ENCODE peak calls at places on chromosomes 3 and 15, in four cellular contexts. Q, A, S and P are unnamed samples. For H3K27me3 and H3K4me1, the result is how much of the 10 kb centered on the place peaks cover.

GRCh38 chr3:30174357-30174756 is 432.0 kb upstream of the TGFBR2 start:
- DNase-seq in Q (no peak), A (no peak), S (no peak), P (no peak)

GRCh38 chr3:149566296-149566945 is 91.4 kb downstream of the WWTR1 start:
- DNase-seq in Q (no peak), A (no peak), S (no peak), P (peak)

GRCh38 chr15:23857028-23857641 is 170.0 kb upstream of the NDN start:
- DNase-seq in Q (no peak), A (peak), S (peak), P (peak)

GRCh38 chr3:134646086-134646485 is 4.7 kb downstream of the KY start:
- DNase-seq in Q (no peak), A (no peak), S (no peak), P (no peak)

GRCh38 chr3:125140011-125140813 is 72.3 kb downstream of the SLC12A8 start:
- DNase-seq in Q (no peak), A (no peak), S (no peak), P (peak)

GRCh38 chr3:194218646-194219453 is 82.9 kb downstream of the HES1 start:
- DNase-seq in Q (no peak), A (no peak), S (no peak), P (no peak)

GRCh38 chr15:72521682-72522081 is 47.6 kb downstream of the ARIH1 start:
- DNase-seq in Q (no peak), A (no peak), S (peak), P (no peak)

GRCh38 chr3:141737828-141738635 is at the start of gene RNF7:
- DNase-seq in Q (peak), A (peak), S (peak), P (peak)

GRCh38 chr15:71259866-71260265 is 144.6 kb downstream of the THSD4 start:
- DNase-seq in Q (no peak), A (no peak), S (no peak), P (no peak)

GRCh38 chr3:99479768-99480167 is 158.6 kb upstream of the COL8A1 start:
- DNase-seq in Q (no peak), A (no peak), S (no peak), P (no peak)

GRCh38 chr3:13876451-13876850 is 3.4 kb downstream of the WNT7A start:
- DNase-seq in Q (no peak), A (no peak), S (no peak), P (no peak)

GRCh38 chr3:119541547-119541946 is 17.9 kb downstream of the CD80 start:
- DNase-seq in Q (no peak), A (no peak), S (no peak), P (no peak)

GRCh38 chr15:84749111-84749991 is 959 bp downstream of the ZNF592 start:
- DNase-seq in Q (no peak), A (peak), S (peak), P (peak)

GRCh38 chr15:67303490-67304363 is 49.1 kb downstream of the IQCH start:
- DNase-seq in Q (no peak), A (no peak), S (peak), P (peak)

DNA sequence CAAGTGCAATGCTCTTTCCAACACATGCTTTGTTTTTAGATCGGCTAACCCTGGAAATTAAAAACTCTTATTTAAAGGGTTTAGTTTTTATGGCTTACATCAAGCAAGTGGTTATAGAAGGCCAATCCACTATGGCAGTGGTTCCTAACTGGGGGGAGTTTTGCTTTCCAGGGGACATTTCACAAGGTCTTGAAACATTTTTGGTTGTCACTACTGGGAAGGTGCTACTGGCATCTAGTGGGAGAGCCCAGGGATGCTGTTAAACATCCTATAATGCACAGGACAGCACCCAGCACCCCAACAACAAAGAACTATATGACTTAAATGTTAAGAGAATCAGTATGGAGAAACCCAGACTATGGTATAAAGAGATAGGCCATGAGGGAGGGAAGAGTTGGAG is 439.0 kb downstream of the NTRK3 start:
- DNase-seq in Q (no peak), A (no peak), S (no peak), P (peak)
- H3K27me3 ChIP-seq in Q (under half), A (under half), S (under half), P (under half)

DNA sequence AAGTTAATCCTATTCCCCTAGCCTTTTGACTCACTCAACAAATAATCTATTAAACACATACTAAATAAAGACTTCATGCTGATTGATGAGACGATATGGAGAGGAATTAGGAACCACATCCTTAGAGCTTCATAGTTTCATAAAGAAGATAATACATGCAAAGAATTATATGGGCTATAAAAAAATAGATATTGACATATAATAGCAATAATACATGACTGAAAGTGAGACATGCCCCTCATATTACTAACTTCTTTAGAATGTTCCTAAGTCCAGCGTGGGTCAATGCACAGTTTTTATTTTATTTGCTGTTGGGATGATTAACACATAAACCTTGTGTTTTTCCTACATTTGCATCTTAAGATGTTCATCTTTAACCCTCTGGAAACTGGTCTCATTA is 32.2 kb downstream of the SUCNR1 start:
- DNase-seq in Q (no peak), A (no peak), S (no peak), P (no peak)
- H3K4me1 ChIP-seq in Q (under half), A (under half), S (under half), P (under half)

DNA sequence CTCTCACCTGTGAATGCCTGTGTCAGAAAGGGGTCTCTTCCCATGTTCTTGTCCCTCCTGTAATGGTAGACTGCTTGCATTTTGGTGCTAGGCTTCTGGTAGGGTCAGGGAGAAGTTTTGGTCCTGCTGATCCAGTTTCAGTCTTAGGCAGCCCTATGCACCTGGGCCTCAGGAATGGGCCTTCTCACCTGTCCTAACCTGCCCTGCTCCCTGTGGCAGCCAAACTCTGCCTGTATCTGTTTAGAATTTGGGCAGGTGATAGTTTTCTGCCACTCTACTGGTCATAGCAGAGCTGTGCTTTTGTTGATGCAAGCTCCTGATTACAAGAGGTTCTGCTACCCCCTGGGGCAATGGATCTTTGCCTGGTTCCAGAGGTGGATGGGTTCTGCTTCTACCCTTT is 118.7 kb downstream of the PLCL2 start:
- DNase-seq in Q (no peak), A (no peak), S (no peak), P (no peak)
- H3K27me3 ChIP-seq in Q (under half), A (under half), S (under half), P (under half)

GRCh38 chr3:183491923-183492848 is 63.3 kb downstream of the KLHL6 start:
- DNase-seq in Q (peak), A (no peak), S (no peak), P (no peak)

GRCh38 chr3:183491109-183491922 is 62.9 kb upstream of the MCF2L2 start:
- DNase-seq in Q (peak), A (no peak), S (no peak), P (no peak)

GRCh38 chr3:183492849-183493179 is 62.7 kb downstream of the KLHL6 start:
- DNase-seq in Q (peak), A (no peak), S (no peak), P (peak)

GRCh38 chr3:183494341-183494740 is 61.2 kb downstream of the KLHL6 start:
- DNase-seq in Q (peak), A (peak), S (no peak), P (no peak)

DNA sequence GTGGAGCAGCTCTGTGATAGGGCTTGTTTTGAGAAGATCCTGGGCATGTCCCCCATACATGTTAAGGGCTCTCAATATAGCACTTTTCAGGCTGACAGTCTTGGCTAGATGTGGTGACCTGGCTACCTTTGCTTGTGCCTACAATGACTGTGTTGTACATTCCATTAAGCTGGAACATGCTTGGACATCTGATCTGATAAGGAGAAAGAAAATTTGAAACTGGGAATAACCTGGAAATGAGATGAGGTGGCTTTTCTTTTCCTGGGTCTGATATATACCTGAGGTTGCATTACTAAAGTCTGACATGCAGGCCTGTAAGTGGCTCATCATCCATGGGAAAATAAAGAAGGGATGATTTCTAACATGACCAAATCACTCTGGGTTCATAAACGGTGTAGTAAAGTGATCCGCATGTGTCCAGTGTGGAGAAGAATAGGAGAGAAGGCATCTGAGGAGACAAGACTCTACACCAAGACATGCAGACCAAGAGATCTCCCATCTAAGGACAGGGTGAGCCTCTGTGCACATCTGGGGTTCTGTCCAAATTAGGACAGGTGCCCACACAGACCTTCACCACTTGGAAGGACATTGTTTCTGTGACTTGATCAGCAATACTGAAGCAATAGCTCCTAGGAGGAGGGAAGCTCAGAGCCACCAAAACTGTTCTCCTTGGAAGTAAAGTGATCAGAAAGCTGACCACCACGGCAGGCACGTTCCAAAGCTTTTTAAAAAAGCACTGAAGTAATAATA is 62.0 kb downstream of the KLHL6 start:
- DNase-seq in Q (peak), A (no peak), S (no peak), P (no peak)
- H3K4me1 ChIP-seq in Q (under half), A (under half), S (under half), P (under half)

GRCh38 chr3:87792193-87792531 is 266.6 kb downstream of the CGGBP1 start:
- DNase-seq in Q (no peak), A (no peak), S (no peak), P (no peak)

GRCh38 chr3:87788516-87788915 is 270.3 kb downstream of the CGGBP1 start:
- DNase-seq in Q (no peak), A (no peak), S (no peak), P (no peak)

GRCh38 chr3:87793322-87793877 is 265.4 kb downstream of the CGGBP1 start:
- DNase-seq in Q (no peak), A (no peak), S (peak), P (no peak)

GRCh38 chr3:87792532-87793321 is 266.1 kb downstream of the CGGBP1 start:
- DNase-seq in Q (no peak), A (no peak), S (peak), P (peak)

GRCh38 chr3:87791248-87792027 is 267.4 kb downstream of the CGGBP1 start:
- DNase-seq in Q (no peak), A (no peak), S (no peak), P (no peak)
- H3K27me3 ChIP-seq in Q (under half), A (under half), S (under half), P (under half)

GRCh38 chr3:16475766-16476165 is 37.7 kb downstream of the RFTN1 start:
- DNase-seq in Q (no peak), A (no peak), S (no peak), P (no peak)
- H3K4me1 ChIP-seq in Q (under half), A (under half), S (under half), P (half or more)

GRCh38 chr3:26621176-26621575 is 1.4 kb upstream of the LRRC3B start:
- DNase-seq in Q (no peak), A (no peak), S (no peak), P (no peak)
- H3K27me3 ChIP-seq in Q (under half), A (under half), S (under half), P (under half)

GRCh38 chr15:73922186-73923151 is 3.8 kb upstream of the LOXL1 start:
- DNase-seq in Q (no peak), A (no peak), S (peak), P (peak)
- H3K4me1 ChIP-seq in Q (under half), A (half or more), S (under half), P (half or more)